ENCODE peak calls at places on chromosomes 2 and 18, in seven cellular contexts. H, V, K, L, I, C and S are unnamed samples.

GRCh38 chr2:20291106-20291564 is 59.5 kb downstream of the PUM2 start:
- DNase-seq in H (no peak), V (no peak), K (peak; percentile 32), L (peak; percentile 84), I (no peak), C (peak; percentile 84), S (peak; percentile 61)

GRCh38 chr18:45496746-45497145 is 118.5 kb upstream of the SLC14A2 start:
- DNase-seq in H (no peak), V (no peak), K (no peak), L (no peak), I (no peak), C (no peak), S (no peak)

GRCh38 chr18:61606759-61607158 is 273.5 kb downstream of the CDH20 start:
- DNase-seq in H (no peak), V (no peak), K (peak; percentile 43), L (peak; percentile 83), I (no peak), C (peak; percentile 96), S (no peak)

GRCh38 chr2:167275066-167275465 is 386.8 kb downstream of the XIRP2 start:
- DNase-seq in H (no peak), V (no peak), K (no peak), L (no peak), I (no peak), C (no peak), S (no peak)

GRCh38 chr2:201680743-201681142 is 17.7 kb downstream of the MPP4 start:
- DNase-seq in H (no peak), V (peak; percentile 56), K (no peak), L (peak; percentile 34), I (no peak), C (peak; percentile 12), S (no peak)

GRCh38 chr2:18641823-18642222 is 52.5 kb upstream of the NT5C1B start:
- DNase-seq in H (no peak), V (no peak), K (no peak), L (no peak), I (no peak), C (no peak), S (no peak)

GRCh38 chr18:63980027-63980426 is 10.1 kb downstream of the SERPINB8 start:
- DNase-seq in H (no peak), V (no peak), K (no peak), L (no peak), I (no peak), C (no peak), S (no peak)

GRCh38 chr2:171404258-171404657 is 29.5 kb downstream of the METTL8 start:
- DNase-seq in H (no peak), V (no peak), K (no peak), L (no peak), I (no peak), C (peak; percentile 33), S (no peak)

GRCh38 chr2:97546711-97547110 is 43.0 kb downstream of the ANKRD36B start:
- DNase-seq in H (no peak), V (no peak), K (no peak), L (no peak), I (no peak), C (peak; percentile 9), S (no peak)

GRCh38 chr2:240111253-240111652 is 24.9 kb downstream of the COPS9 start:
- DNase-seq in H (no peak), V (no peak), K (no peak), L (no peak), I (no peak), C (peak; percentile 12), S (no peak)

GRCh38 chr2:16214861-16215260 is 274.5 kb downstream of the MYCN start:
- DNase-seq in H (no peak), V (no peak), K (no peak), L (no peak), I (no peak), C (no peak), S (no peak)

GRCh38 chr18:61957801-61958516 is 65.2 kb upstream of the RNF152 start:
- DNase-seq in H (no peak), V (no peak), K (no peak), L (no peak), I (no peak), C (peak; percentile 57), S (no peak)

GRCh38 chr2:235493775-235494715 is at the start of gene AGAP1:
- DNase-seq in H (peak; percentile 91), V (peak; percentile 59), K (peak; percentile 80), L (peak; percentile 74), I (no peak), C (peak; percentile 94), S (peak; percentile 86)

GRCh38 chr18:39173022-39173421 is 1607.4 kb upstream of the CELF4 start:
- DNase-seq in H (no peak), V (no peak), K (no peak), L (no peak), I (no peak), C (no peak), S (no peak)

GRCh38 chr2:17518212-17519154 is at the start of gene RAD51AP2:
- DNase-seq in H (peak; percentile 84), V (peak; percentile 74), K (peak; percentile 82), L (peak; percentile 89), I (no peak), C (peak; percentile 90), S (peak; percentile 89)